ENCODE peak calls at places on chromosome 1, in six cellular contexts. One of them, this sample, is unnamed.

GRCh38 chr1:242522304-242522945 is 2.1 kb downstream of the PLD5 start:
- DNase-seq in HCT116: no peak
- DNase-seq in sigmoid colon: no peak
- DNase-seq in body of pancreas: no peak
- DNase-seq in IMR-90: no peak
- DNase-seq in upper lobe of left lung: no peak
- DNase-seq in this sample: no peak

GRCh38 chr1:224205438-224205840 is 22.4 kb downstream of the DEGS1 start:
- DNase-seq in HCT116: no peak
- DNase-seq in sigmoid colon: no peak
- DNase-seq in body of pancreas: no peak
- DNase-seq in IMR-90: peak; percentile 91
- DNase-seq in upper lobe of left lung: no peak
- DNase-seq in this sample: no peak

GRCh38 chr1:172969611-172970010 is 81.1 kb downstream of the TNFSF18 start:
- DNase-seq in HCT116: no peak
- DNase-seq in sigmoid colon: no peak
- DNase-seq in body of pancreas: no peak
- DNase-seq in IMR-90: peak; percentile 84
- DNase-seq in upper lobe of left lung: no peak
- DNase-seq in this sample: no peak

GRCh38 chr1:44068442-44068861 is 37.2 kb upstream of the SLC6A9 start:
- DNase-seq in HCT116: no peak
- DNase-seq in sigmoid colon: no peak
- DNase-seq in body of pancreas: no peak
- DNase-seq in IMR-90: no peak
- DNase-seq in upper lobe of left lung: no peak
- DNase-seq in this sample: no peak

GRCh38 chr1:159428536-159428935 is 3.5 kb upstream of the OR10J4 start:
- DNase-seq in HCT116: no peak
- DNase-seq in sigmoid colon: no peak
- DNase-seq in body of pancreas: no peak
- DNase-seq in IMR-90: no peak
- DNase-seq in upper lobe of left lung: no peak
- DNase-seq in this sample: no peak

GRCh38 chr1:199982606-199983005 is 44.9 kb upstream of the NR5A2 start:
- DNase-seq in HCT116: no peak
- DNase-seq in sigmoid colon: no peak
- DNase-seq in body of pancreas: no peak
- DNase-seq in IMR-90: no peak
- DNase-seq in upper lobe of left lung: no peak
- DNase-seq in this sample: no peak

GRCh38 chr1:44811234-44811633 is 2.9 kb downstream of the BTBD19 start:
- DNase-seq in HCT116: no peak
- DNase-seq in sigmoid colon: peak; percentile 38
- DNase-seq in body of pancreas: peak; percentile 4
- DNase-seq in IMR-90: no peak
- DNase-seq in upper lobe of left lung: no peak
- DNase-seq in this sample: peak; percentile 13

GRCh38 chr1:58783090-58783992 is 506 bp downstream of the JUN start:
- DNase-seq in HCT116: no peak
- DNase-seq in sigmoid colon: peak; percentile 86
- DNase-seq in body of pancreas: peak; percentile 66
- DNase-seq in IMR-90: peak; percentile 52
- DNase-seq in upper lobe of left lung: peak; percentile 93
- DNase-seq in this sample: no peak

GRCh38 chr1:45411510-45411899 is 71.3 kb upstream of the MUTYH start:
- DNase-seq in HCT116: peak; percentile 8
- DNase-seq in sigmoid colon: no peak
- DNase-seq in body of pancreas: no peak
- DNase-seq in IMR-90: no peak
- DNase-seq in upper lobe of left lung: no peak
- DNase-seq in this sample: no peak

GRCh38 chr1:26861286-26861701 is 1.7 kb upstream of the SFN start:
- DNase-seq in HCT116: peak; percentile 54
- DNase-seq in sigmoid colon: no peak
- DNase-seq in body of pancreas: no peak
- DNase-seq in IMR-90: peak; percentile 46
- DNase-seq in upper lobe of left lung: no peak
- DNase-seq in this sample: no peak
- H3K4me1 ChIP-seq in HCT116: peaks cover 30% of the 10 kb centered on the region
- H3K4me1 ChIP-seq in sigmoid colon: no peaks in the 10 kb centered on the region
- H3K4me1 ChIP-seq in body of pancreas: peaks cover 24% of the 10 kb centered on the region
- H3K4me1 ChIP-seq in IMR-90: peaks cover 4% of the 10 kb centered on the region
- H3K4me1 ChIP-seq in upper lobe of left lung: peaks cover 15% of the 10 kb centered on the region
- H3K4me1 ChIP-seq in this sample: no peaks in the 10 kb centered on the region

GRCh38 chr1:21439721-21440629 is at the start of gene NBPF3:
- DNase-seq in HCT116: peak; percentile 78
- DNase-seq in sigmoid colon: peak; percentile 94
- DNase-seq in body of pancreas: peak; percentile 93
- DNase-seq in IMR-90: peak; percentile 69
- DNase-seq in upper lobe of left lung: peak; percentile 97
- DNase-seq in this sample: peak; percentile 86
- TF ChIP-seq POLR2A in HCT116: peak; percentile 76
- TF ChIP-seq POLR2A in sigmoid colon: no peak
- TF ChIP-seq POLR2A in body of pancreas: peak; percentile 57
- TF ChIP-seq POLR2A in IMR-90: no peak
- TF ChIP-seq POLR2A in upper lobe of left lung: no peak
- TF ChIP-seq POLR2A in this sample: peak; percentile 52

GRCh38 chr1:36320291-36320758 is 3.1 kb downstream of the EVA1B start:
- DNase-seq in HCT116: no peak
- DNase-seq in sigmoid colon: no peak
- DNase-seq in body of pancreas: no peak
- DNase-seq in IMR-90: no peak
- DNase-seq in upper lobe of left lung: no peak
- DNase-seq in this sample: peak; percentile 43
- H3K4me3 ChIP-seq in HCT116: peak overlapping the region; percentile 58
- H3K4me3 ChIP-seq in sigmoid colon: peak overlapping the region; percentile 36
- H3K4me3 ChIP-seq in body of pancreas: no peak overlapping the region
- H3K4me3 ChIP-seq in IMR-90: no peak overlapping the region
- H3K4me3 ChIP-seq in upper lobe of left lung: peak overlapping the region; percentile 86
- H3K4me3 ChIP-seq in this sample: peak overlapping the region; percentile 68

GRCh38 chr1:204079608-204079999 is 6.7 kb downstream of the SOX13 start:
- DNase-seq in HCT116: no peak
- DNase-seq in sigmoid colon: peak; percentile 59
- DNase-seq in body of pancreas: no peak
- DNase-seq in IMR-90: no peak
- DNase-seq in upper lobe of left lung: no peak
- DNase-seq in this sample: no peak

GRCh38 chr1:204081791-204082513 is 9.0 kb downstream of the SOX13 start:
- DNase-seq in HCT116: no peak
- DNase-seq in sigmoid colon: peak; percentile 30
- DNase-seq in body of pancreas: no peak
- DNase-seq in IMR-90: no peak
- DNase-seq in upper lobe of left lung: peak; percentile 21
- DNase-seq in this sample: peak; percentile 32

GRCh38 chr1:204083491-204083890 is 10.6 kb downstream of the SOX13 start:
- DNase-seq in HCT116: no peak
- DNase-seq in sigmoid colon: peak; percentile 58
- DNase-seq in body of pancreas: no peak
- DNase-seq in IMR-90: no peak
- DNase-seq in upper lobe of left lung: no peak
- DNase-seq in this sample: no peak

GRCh38 chr1:204080163-204080903 is 7.4 kb downstream of the SOX13 start:
- DNase-seq in HCT116: peak; percentile 90
- DNase-seq in sigmoid colon: peak; percentile 92
- DNase-seq in body of pancreas: peak; percentile 97
- DNase-seq in IMR-90: peak; percentile 72
- DNase-seq in upper lobe of left lung: peak; percentile 26
- DNase-seq in this sample: peak; percentile 88

DNA sequence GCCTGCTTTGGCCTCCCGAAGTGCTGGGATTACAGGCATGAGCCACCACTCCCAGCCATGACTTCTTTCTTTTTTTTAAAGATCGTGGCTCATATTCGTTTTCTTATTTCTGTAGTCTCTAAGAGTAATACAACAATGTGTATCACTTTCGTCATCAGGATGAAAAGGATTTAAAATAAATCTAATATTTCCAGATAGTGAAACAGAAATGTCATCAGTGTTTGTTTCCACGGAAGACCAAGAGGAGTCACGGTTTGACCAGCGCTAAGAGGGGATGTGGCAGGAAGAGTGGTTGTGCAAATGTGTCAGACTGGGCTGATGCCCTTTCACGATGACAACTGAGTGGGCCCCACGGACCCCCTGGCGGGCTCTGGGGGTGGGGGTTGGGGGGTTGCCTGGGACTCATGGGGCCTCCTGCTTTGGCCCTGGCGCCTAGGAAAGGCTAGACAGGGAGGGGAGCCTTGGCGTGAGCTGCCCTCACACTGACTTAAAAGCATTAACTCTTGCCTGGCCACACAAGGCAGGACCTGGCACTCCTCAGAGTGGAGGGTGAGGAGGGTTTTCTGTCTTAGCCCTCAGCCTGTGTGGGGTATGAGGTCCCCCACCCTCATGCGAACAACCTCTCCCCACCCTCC is 8.4 kb downstream of the SOX13 start:
- DNase-seq in HCT116: no peak
- DNase-seq in sigmoid colon: peak; percentile 64
- DNase-seq in body of pancreas: no peak
- DNase-seq in IMR-90: peak; percentile 50
- DNase-seq in upper lobe of left lung: peak; percentile 50
- DNase-seq in this sample: peak; percentile 42
- H3K4me1 ChIP-seq in HCT116: peaks cover 49% of the 10 kb centered on the region
- H3K4me1 ChIP-seq in sigmoid colon: no peaks in the 10 kb centered on the region
- H3K4me1 ChIP-seq in body of pancreas: peaks cover 100% of the 10 kb centered on the region
- H3K4me1 ChIP-seq in IMR-90: peaks cover 21% of the 10 kb centered on the region
- H3K4me1 ChIP-seq in upper lobe of left lung: peaks cover 95% of the 10 kb centered on the region
- H3K4me1 ChIP-seq in this sample: peaks cover 28% of the 10 kb centered on the region

DNA sequence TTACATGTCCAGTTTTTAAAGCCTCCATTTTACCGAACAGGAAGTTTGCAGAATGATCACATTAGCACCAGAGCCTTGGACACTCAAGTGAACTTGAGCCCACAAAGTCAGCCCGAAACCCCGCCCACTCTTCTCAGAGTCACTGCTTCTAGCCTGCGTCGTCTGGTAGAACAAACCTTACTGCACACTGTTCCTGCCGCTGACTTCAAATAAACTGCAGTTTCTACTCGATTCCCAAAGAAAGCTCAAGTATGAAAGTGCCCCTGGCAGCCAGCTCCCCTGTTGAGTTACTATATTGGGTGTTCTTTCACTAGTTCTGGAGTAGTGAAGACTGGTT is 164.7 kb downstream of the GALNT2 start:
- DNase-seq in HCT116: no peak
- DNase-seq in sigmoid colon: peak; percentile 87
- DNase-seq in body of pancreas: peak; percentile 87
- DNase-seq in IMR-90: peak; percentile 60
- DNase-seq in upper lobe of left lung: no peak
- DNase-seq in this sample: no peak
- TF ChIP-seq POLR2A in HCT116: no peak
- TF ChIP-seq POLR2A in sigmoid colon: no peak
- TF ChIP-seq POLR2A in body of pancreas: peak; percentile 35
- TF ChIP-seq POLR2A in IMR-90: no peak
- TF ChIP-seq POLR2A in upper lobe of left lung: peak; percentile 46
- TF ChIP-seq POLR2A in this sample: no peak

GRCh38 chr1:101025680-101026393 is at the start of gene DPH5:
- DNase-seq in HCT116: peak; percentile 82
- DNase-seq in sigmoid colon: peak; percentile 91
- DNase-seq in body of pancreas: peak; percentile 88
- DNase-seq in IMR-90: peak; percentile 91
- DNase-seq in upper lobe of left lung: peak; percentile 93
- DNase-seq in this sample: peak; percentile 84

GRCh38 chr1:101026394-101026788 is 807 bp upstream of the DPH5 start:
- DNase-seq in HCT116: no peak
- DNase-seq in sigmoid colon: no peak
- DNase-seq in body of pancreas: no peak
- DNase-seq in IMR-90: no peak
- DNase-seq in upper lobe of left lung: no peak
- DNase-seq in this sample: no peak

GRCh38 chr1:101028466-101028865 is 2.9 kb upstream of the DPH5 start:
- DNase-seq in HCT116: no peak
- DNase-seq in sigmoid colon: no peak
- DNase-seq in body of pancreas: no peak
- DNase-seq in IMR-90: no peak
- DNase-seq in upper lobe of left lung: no peak
- DNase-seq in this sample: no peak

GRCh38 chr1:101029184-101029583 is 3.6 kb upstream of the DPH5 start:
- DNase-seq in HCT116: no peak
- DNase-seq in sigmoid colon: no peak
- DNase-seq in body of pancreas: no peak
- DNase-seq in IMR-90: no peak
- DNase-seq in upper lobe of left lung: no peak
- DNase-seq in this sample: no peak

DNA sequence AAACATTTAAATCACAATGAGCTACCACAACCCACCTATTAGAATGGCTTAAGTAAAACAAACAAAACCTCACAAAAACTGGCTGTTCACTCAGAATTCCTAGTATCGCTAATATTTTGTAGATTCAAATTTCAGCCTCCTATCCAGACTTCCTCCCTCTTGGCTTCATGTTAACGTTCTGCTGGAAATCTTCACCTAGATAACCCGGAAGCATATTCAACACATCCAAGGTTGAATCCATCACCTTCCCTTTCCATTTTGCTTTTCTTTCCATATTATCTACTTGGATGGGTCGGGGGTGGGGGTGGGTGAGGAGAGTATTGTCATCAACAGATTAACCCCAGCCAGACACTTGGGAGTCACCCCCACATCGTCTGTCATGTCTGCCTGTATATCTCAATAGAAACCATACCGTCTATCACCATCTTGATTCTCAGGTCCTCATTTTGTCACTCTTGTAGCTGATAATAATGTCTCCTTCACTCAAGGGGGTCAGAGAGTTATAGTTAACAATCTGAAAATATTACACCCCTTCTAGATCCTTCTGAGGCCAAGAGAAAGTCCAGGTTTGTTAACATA is 1.7 kb upstream of the DPH5 start:
- DNase-seq in HCT116: no peak
- DNase-seq in sigmoid colon: no peak
- DNase-seq in body of pancreas: no peak
- DNase-seq in IMR-90: no peak
- DNase-seq in upper lobe of left lung: no peak
- DNase-seq in this sample: no peak
- H3K4me3 ChIP-seq in HCT116: no peak overlapping the region
- H3K4me3 ChIP-seq in sigmoid colon: no peak overlapping the region
- H3K4me3 ChIP-seq in body of pancreas: no peak overlapping the region
- H3K4me3 ChIP-seq in IMR-90: no peak overlapping the region
- H3K4me3 ChIP-seq in upper lobe of left lung: no peak overlapping the region
- H3K4me3 ChIP-seq in this sample: no peak overlapping the region